ENCODE peak calls at places on chromosomes 11 and 22, in six cellular contexts. L is OCI-LY7, F is neural progenitor cell, Y is H9, S is PC-3, K is GM23248. Z is an unnamed sample. For H3K4me1 and H4K20me1, the result is how much of the 10 kb centered on the place peaks cover.

GRCh38 chr22:25210831-25211230 is 8.6 kb upstream of the CRYBB2 start:
- DNase-seq in L (no peak), S (no peak), Y (no peak), K (no peak), F (no peak), Z (no peak)

GRCh38 chr11:118818130-118818529 is 27.2 kb upstream of the DDX6 start:
- DNase-seq in F (no peak), Y (no peak), K (no peak), S (no peak), L (no peak), Z (no peak)

GRCh38 chr11:128235958-128236357 is 351.4 kb downstream of the ETS1 start:
- DNase-seq in Y (no peak), K (no peak), S (no peak), L (no peak), F (no peak), Z (no peak)

GRCh38 chr11:94142308-94143277 is 14.0 kb downstream of the PANX1 start:
- DNase-seq in L (no peak), Y (no peak), S (no peak), K (no peak), F (no peak), Z (no peak)

GRCh38 chr11:18705651-18706281 is 7.2 kb downstream of the TMEM86A start:
- DNase-seq in K (peak), L (no peak), S (no peak), Y (no peak), F (no peak), Z (no peak)

GRCh38 chr11:124301482-124301881 is 12.3 kb downstream of the OR8D1 start:
- DNase-seq in L (no peak), Y (no peak), S (peak), K (no peak), F (no peak), Z (no peak)

GRCh38 chr11:95338430-95338991 is 107.5 kb upstream of the SESN3 start:
- DNase-seq in Y (no peak), L (no peak), S (no peak), K (peak), F (no peak), Z (no peak)

GRCh38 chr11:72735495-72736027 is 16.6 kb downstream of the ARAP1 start:
- DNase-seq in K (peak), Y (peak), S (peak), F (no peak), L (no peak), Z (no peak)

GRCh38 chr11:7982582-7983119 is 4.5 kb upstream of the EIF3F start:
- DNase-seq in F (no peak), K (no peak), S (no peak), L (no peak), Y (no peak), Z (no peak)

GRCh38 chr22:38262051-38262795 is 10.6 kb downstream of the TMEM184B start:
- DNase-seq in S (peak), K (peak), L (peak), Y (peak), F (peak), Z (peak)

GRCh38 chr22:20268350-20269012 is 363 bp upstream of the RTN4R start:
- DNase-seq in L (peak), K (peak), F (peak), Y (peak), S (peak), Z (peak)

GRCh38 chr11:66289548-66290331 is 797 bp upstream of the YIF1A start:
- DNase-seq in F (peak), K (peak), Y (peak), L (peak), S (peak), Z (peak)

GRCh38 chr11:63492441-63492840 is 1.5 kb upstream of the PLAAT5 start:
- DNase-seq in F (no peak), S (no peak), K (no peak), L (no peak), Y (no peak), Z (no peak)

GRCh38 chr11:102473543-102473942 is 21.0 kb upstream of the TMEM123 start:
- DNase-seq in Y (no peak), K (no peak), F (no peak), L (no peak), S (no peak), Z (no peak)

GRCh38 chr11:45993438-45994064 is 71.1 kb downstream of the LARGE2 start:
- DNase-seq in L (no peak), K (peak), F (no peak), Y (no peak), S (no peak), Z (no peak)

GRCh38 chr22:25747245-25747944 is 5.4 kb downstream of the MYO18B start:
- DNase-seq in Y (no peak), K (peak), S (no peak), L (no peak), F (no peak), Z (no peak)

GRCh38 chr22:38069372-38070249 is 12.4 kb downstream of the PICK1 start:
- DNase-seq in S (no peak), F (peak), L (peak), K (peak), Y (no peak), Z (no peak)

GRCh38 chr22:35604671-35605457 is 12.3 kb downstream of the MB start:
- DNase-seq in K (no peak), F (no peak), S (peak), L (no peak), Y (no peak), Z (no peak)

GRCh38 chr11:65489061-65489705 is 9.7 kb upstream of the MALAT1 start:
- DNase-seq in Y (peak), S (no peak), F (peak), K (peak), L (no peak), Z (no peak)

GRCh38 chr11:71206186-71206585 is 46.2 kb downstream of the SHANK2 start:
- DNase-seq in L (no peak), K (peak), Y (no peak), S (no peak), F (peak), Z (no peak)

GRCh38 chr11:19359425-19360000 is 118.8 kb upstream of the E2F8 start:
- DNase-seq in S (no peak), F (no peak), Y (no peak), K (peak), L (peak), Z (no peak)

GRCh38 chr11:118049771-118050170 is 27.1 kb upstream of the TMPRSS4 start:
- DNase-seq in S (no peak), Y (no peak), L (no peak), K (no peak), F (no peak), Z (no peak)

GRCh38 chr22:35947794-35948425 is 80.7 kb downstream of the RBFOX2 start:
- DNase-seq in K (peak), F (no peak), L (no peak), S (peak), Y (no peak), Z (peak)

GRCh38 chr11:35420371-35420770 is 1.0 kb upstream of the SLC1A2 start:
- DNase-seq in F (peak), Y (peak), S (no peak), L (no peak), K (no peak), Z (no peak)

GRCh38 chr11:70065318-70066135 is 12.6 kb upstream of the ANO1 start:
- DNase-seq in K (no peak), F (no peak), S (no peak), Y (peak), L (no peak), Z (no peak)

GRCh38 chr22:25923952-25924351 is 182.0 kb downstream of the MYO18B start:
- DNase-seq in F (no peak), S (no peak), Y (no peak), K (no peak), L (no peak), Z (no peak)

GRCh38 chr11:81444306-81444705 is 1289.4 kb downstream of the FAM181B start:
- DNase-seq in S (no peak), K (no peak), L (no peak), Y (no peak), F (peak), Z (peak)

GRCh38 chr11:76663912-76664440 is 6.6 kb downstream of the LRRC32 start:
- DNase-seq in L (no peak), S (no peak), Y (no peak), K (no peak), F (no peak), Z (no peak)

GRCh38 chr22:21657361-21658118 is 8.3 kb upstream of the PPIL2 start:
- DNase-seq in F (peak), Y (peak), L (peak), K (peak), S (peak), Z (peak)

GRCh38 chr22:37383342-37383741 is 43.9 kb downstream of the ELFN2 start:
- DNase-seq in F (no peak), K (peak), Y (no peak), S (no peak), L (peak), Z (peak)

GRCh38 chr11:117670924-117671323 is 126.1 kb downstream of the DSCAML1 start:
- DNase-seq in L (no peak), Y (peak), S (no peak), K (no peak), F (no peak), Z (no peak)

GRCh38 chr11:15170170-15170569 is 55.4 kb downstream of the INSC start:
- DNase-seq in F (no peak), K (peak), L (no peak), Y (no peak), S (no peak), Z (no peak)
- H3K4me1 ChIP-seq in F (under half), K (under half), L (under half), Y (under half), S (under half), Z (under half)

GRCh38 chr22:40206561-40206960 is 28.8 kb downstream of the TNRC6B start:
- DNase-seq in F (no peak), K (no peak), L (no peak), Y (no peak), S (no peak), Z (no peak)
- H4K20me1 ChIP-seq in F (half or more), K (under half), L (under half), Y (under half), S (under half), Z (under half)

DNA sequence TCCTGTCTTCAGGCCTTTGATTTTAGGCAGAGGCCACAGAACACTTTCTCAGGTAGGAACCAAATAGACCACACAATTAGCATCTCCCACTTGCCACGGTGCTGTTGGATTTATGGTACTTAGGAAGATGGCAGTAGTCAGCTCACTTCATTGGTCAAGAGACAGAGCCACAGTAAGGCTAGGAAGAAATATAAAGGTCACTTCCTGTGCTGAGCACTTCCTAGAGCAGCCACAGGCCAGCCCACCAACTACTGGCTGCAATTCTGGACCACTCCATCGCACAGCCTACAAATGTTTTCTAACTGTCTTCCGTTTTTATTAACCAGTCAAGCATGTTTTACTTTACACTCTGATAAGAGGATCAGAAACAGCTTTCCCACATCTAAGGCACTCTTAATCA is 54.8 kb downstream of the ABTB2 start:
- DNase-seq in Y (no peak), S (no peak), F (no peak), L (no peak), K (no peak), Z (no peak)
- H3K4me1 ChIP-seq in Y (under half), S (under half), F (under half), L (under half), K (under half), Z (under half)

GRCh38 chr11:2375341-2375853 is 1.7 kb upstream of the CD81 start:
- DNase-seq in K (no peak), F (no peak), S (no peak), L (no peak), Y (no peak), Z (no peak)

GRCh38 chr11:2375964-2376551 is 1.1 kb upstream of the CD81 start:
- DNase-seq in F (no peak), L (no peak), K (no peak), S (no peak), Y (no peak), Z (no peak)

GRCh38 chr11:2377511-2378443 is 667 bp downstream of the CD81 start:
- DNase-seq in Y (peak), F (peak), K (peak), S (peak), L (peak), Z (peak)

GRCh38 chr11:2378527-2379210 is 1.6 kb downstream of the CD81 start:
- DNase-seq in K (peak), S (no peak), F (peak), L (no peak), Y (no peak), Z (peak)

GRCh38 chr11:2376751-2377451 is at the start of gene CD81:
- DNase-seq in L (peak), S (peak), Y (peak), K (peak), F (peak), Z (peak)
- H4K20me1 ChIP-seq in L (under half), S (under half), Y (under half), K (under half), F (under half), Z (half or more)

GRCh38 chr22:31612891-31613285 is 49.1 kb downstream of the PISD start:
- DNase-seq in L (no peak), Y (no peak), S (no peak), K (no peak), F (no peak), Z (no peak)

GRCh38 chr22:31609716-31610115 is 52.3 kb downstream of the PISD start:
- DNase-seq in L (no peak), S (no peak), Y (no peak), F (no peak), K (no peak), Z (no peak)

GRCh38 chr22:31610611-31611010 is 51.4 kb downstream of the PISD start:
- DNase-seq in K (no peak), F (no peak), L (no peak), S (no peak), Y (no peak), Z (no peak)

GRCh38 chr22:31613286-31613903 is 48.6 kb downstream of the PISD start:
- DNase-seq in Y (no peak), S (no peak), F (no peak), L (no peak), K (no peak), Z (no peak)

GRCh38 chr22:31611065-31611760 is 50.8 kb downstream of the PISD start:
- DNase-seq in K (no peak), F (no peak), L (no peak), Y (no peak), S (no peak), Z (no peak)
- H3K4me1 ChIP-seq in K (under half), F (under half), L (under half), Y (under half), S (under half), Z (under half)

DNA sequence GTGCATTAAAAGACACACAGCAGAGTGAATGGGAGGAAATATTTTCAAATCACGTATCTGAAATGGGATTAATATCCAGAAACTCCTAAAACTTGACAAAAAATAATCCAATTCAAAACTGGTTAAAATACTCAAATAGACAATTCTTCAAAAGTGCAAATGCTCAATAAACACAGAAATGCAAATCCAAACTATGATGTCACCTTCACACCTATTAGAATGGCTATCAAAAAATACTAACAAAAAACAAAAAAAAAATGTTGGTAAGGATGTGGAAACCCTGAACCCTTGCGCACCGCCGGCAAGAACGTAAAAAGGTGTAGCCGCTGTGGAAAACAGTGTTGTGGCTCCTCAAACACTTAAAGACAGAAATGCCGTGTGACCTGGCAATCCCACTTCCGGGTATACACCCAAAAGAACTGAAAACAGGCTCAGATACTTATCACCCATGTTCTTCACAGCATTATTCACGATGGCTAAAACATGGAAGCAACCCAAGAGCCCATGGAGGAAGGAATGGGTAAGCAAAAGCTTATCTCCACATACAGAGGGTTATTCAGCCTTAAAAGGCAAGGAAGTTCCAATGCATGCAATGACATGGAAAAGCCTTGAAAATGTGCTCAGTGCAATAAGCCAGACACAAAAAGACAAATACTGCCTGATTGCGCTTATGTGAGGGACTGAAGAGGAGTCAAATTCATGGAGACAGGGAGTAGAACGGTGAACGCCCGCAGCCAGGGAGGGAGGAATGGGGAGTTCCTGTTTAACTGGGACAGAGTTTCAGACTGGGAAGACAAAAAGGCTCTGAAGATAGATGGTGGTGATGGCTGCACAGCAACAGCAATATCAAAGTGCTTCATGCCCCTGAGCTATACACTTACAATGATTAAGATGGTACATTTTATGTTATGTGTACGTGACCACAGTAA is 19.6 kb downstream of the BRD1 start:
- DNase-seq in L (no peak), K (no peak), Y (no peak), F (no peak), S (no peak), Z (no peak)
- H4K20me1 ChIP-seq in L (under half), K (half or more), Y (under half), F (half or more), S (under half), Z (half or more)

GRCh38 chr11:21658654-21659193 is 534.2 kb upstream of the ANO5 start:
- DNase-seq in S (no peak), F (no peak), K (no peak), L (no peak), Y (no peak), Z (no peak)
- H3K4me1 ChIP-seq in S (under half), F (under half), K (under half), L (under half), Y (under half), Z (under half)